ENCODE peak calls at places on chromosomes 5 and 9, in four cellular contexts. T, N, U and L are unnamed samples.

GRCh38 chr9:6873862-6874261 is 116.1 kb downstream of the KDM4C start:
- DNase-seq in N (peak; percentile 70), T (no peak), U (peak; percentile 56), L (no peak)

GRCh38 chr9:134211811-134212460 is 47.6 kb upstream of the RNU6ATAC start:
- DNase-seq in N (no peak), T (no peak), U (no peak), L (no peak)

GRCh38 chr9:93081081-93081529 is 14.9 kb upstream of the CARD19 start:
- DNase-seq in N (peak; percentile 41), T (no peak), U (no peak), L (no peak)

GRCh38 chr5:111755942-111756353 is 1.0 kb downstream of the NREP start:
- DNase-seq in T (no peak), U (peak; percentile 67), N (peak; percentile 61), L (no peak)

GRCh38 chr5:113140837-113141661 is 164.5 kb downstream of the DCP2 start:
- DNase-seq in N (peak; percentile 92), U (peak; percentile 94), T (peak; percentile 10), L (no peak)

GRCh38 chr9:95005276-95006141 is 279.0 kb downstream of the AOPEP start:
- DNase-seq in N (no peak), U (no peak), T (peak; percentile 42), L (no peak)

GRCh38 chr9:114231218-114232090 is 76.1 kb downstream of the COL27A1 start:
- DNase-seq in N (no peak), U (no peak), T (no peak), L (no peak)

GRCh38 chr9:14361074-14361473 is 47.1 kb upstream of the NFIB start:
- DNase-seq in N (peak; percentile 61), T (no peak), U (peak; percentile 37), L (no peak)

GRCh38 chr5:158889007-158889406 is 210.7 kb downstream of the EBF1 start:
- DNase-seq in N (no peak), T (no peak), U (no peak), L (no peak)

GRCh38 chr5:83035373-83036170 is 41.6 kb downstream of the TMEM167A start:
- DNase-seq in U (no peak), T (peak; percentile 26), N (peak; percentile 38), L (no peak)

GRCh38 chr5:159211712-159212111 is 2.4 kb upstream of the RNF145 start:
- DNase-seq in N (no peak), T (peak; percentile 6), U (no peak), L (no peak)

GRCh38 chr9:136551401-136552116 is 5.7 kb upstream of the NOTCH1 start:
- DNase-seq in N (peak; percentile 89), T (peak; percentile 52), U (peak; percentile 64), L (peak; percentile 69)

GRCh38 chr5:59123595-59124561 is 541.0 kb downstream of the RAB3C start:
- DNase-seq in N (no peak), T (no peak), U (peak; percentile 41), L (no peak)

GRCh38 chr5:181234455-181235306 is 9.0 kb downstream of the RACK1 start:
- DNase-seq in N (peak; percentile 46), T (no peak), U (no peak), L (no peak)

GRCh38 chr5:76074487-76074886 is 8.7 kb upstream of the SV2C start:
- DNase-seq in T (no peak), N (no peak), U (no peak), L (no peak)

GRCh38 chr9:124216474-124217176 is 41.1 kb upstream of the NEK6 start:
- DNase-seq in T (no peak), N (peak; percentile 5), U (no peak), L (no peak)

GRCh38 chr9:99134893-99135341 is 30.0 kb downstream of the TGFBR1 start:
- DNase-seq in U (peak; percentile 78), N (peak; percentile 73), T (no peak), L (no peak)

GRCh38 chr5:144361406-144361805 is 190.7 kb downstream of the KCTD16 start:
- DNase-seq in U (peak; percentile 37), T (no peak), N (no peak), L (no peak)

GRCh38 chr5:137858223-137858916 is 9.3 kb upstream of the MYOT start:
- DNase-seq in T (no peak), U (peak; percentile 7), N (peak; percentile 24), L (no peak)
- H3K4me3 ChIP-seq in T (no peak overlapping the region), U (no peak overlapping the region), N (no peak overlapping the region), L (no peak overlapping the region)

GRCh38 chr5:116037236-116037822 is 5.1 kb downstream of the ARL14EPL start:
- DNase-seq in N (peak; percentile 44), U (no peak), T (no peak), L (no peak)

GRCh38 chr5:116032991-116033390 is 719 bp downstream of the ARL14EPL start:
- DNase-seq in N (no peak), T (no peak), U (no peak), L (no peak)

GRCh38 chr5:116035123-116035522 is 2.9 kb downstream of the ARL14EPL start:
- DNase-seq in U (no peak), T (no peak), N (no peak), L (no peak)

DNA sequence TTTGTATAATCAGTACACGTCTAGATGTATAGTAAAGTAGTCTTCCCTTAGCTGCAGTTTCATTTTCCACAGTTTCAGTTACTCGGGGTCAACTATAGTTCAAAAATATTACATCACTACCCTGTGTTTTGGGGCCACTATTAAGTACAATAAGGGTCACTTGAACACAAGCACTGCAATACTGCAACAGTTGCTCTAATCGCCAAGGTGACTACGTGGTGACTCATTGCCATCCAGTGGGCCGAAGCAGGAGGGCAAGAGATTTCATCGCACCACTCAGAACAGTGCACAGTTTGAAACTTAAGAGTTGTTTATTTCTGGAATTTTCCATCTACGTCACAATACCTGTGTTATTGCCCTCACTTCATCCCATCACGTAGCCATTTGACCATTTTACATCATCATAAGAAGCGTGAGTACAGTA is at the start of gene ARL14EPL:
- DNase-seq in N (peak; percentile 93), U (peak; percentile 92), T (peak; percentile 29), L (peak; percentile 59)
- TF ChIP-seq CTCF in N (peak; percentile 23), U (peak; percentile 67), T (no peak), L (peak; percentile 40)

GRCh38 chr9:131734781-131735180 is 5.1 kb downstream of the RAPGEF1 start:
- DNase-seq in N (no peak), T (no peak), U (no peak), L (no peak)
- H3K4me3 ChIP-seq in N (no peak overlapping the region), T (no peak overlapping the region), U (no peak overlapping the region), L (no peak overlapping the region)

GRCh38 chr9:109903515-109904138 is 123.6 kb downstream of the PALM2AKAP2 start:
- DNase-seq in N (peak; percentile 88), T (peak; percentile 73), U (peak; percentile 83), L (peak; percentile 69)
- TF ChIP-seq CTCF in N (peak; percentile 87), T (peak; percentile 55), U (peak; percentile 93), L (peak; percentile 78)